ENCODE peak calls at places on chromosomes 7 and 10, in four cellular contexts. X is cardiac muscle cell, K is breast epithelium, E is AG09309. A is an unnamed sample.

GRCh38 chr10:70593513-70593890 is 9.0 kb downstream of the PRF1 start:
- DNase-seq in E (no peak), K (no peak), X (no peak), A (no peak)

GRCh38 chr10:621500-621899 is 68.0 kb downstream of the DIP2C start:
- DNase-seq in E (no peak), K (no peak), X (no peak), A (no peak)

GRCh38 chr10:86440874-86441838 is 74.6 kb upstream of the GRID1 start:
- DNase-seq in E (peak), K (no peak), X (no peak), A (peak)

GRCh38 chr7:6277476-6277875 is 5.1 kb upstream of the CYTH3 start:
- DNase-seq in X (no peak), E (no peak), K (no peak), A (no peak)

GRCh38 chr7:41599760-41600159 is 103.1 kb downstream of the INHBA start:
- DNase-seq in X (no peak), E (no peak), K (no peak), A (no peak)

GRCh38 chr7:83550100-83550499 is 98.8 kb downstream of the SEMA3E start:
- DNase-seq in X (no peak), K (no peak), E (no peak), A (no peak)

GRCh38 chr10:110192552-110192951 is 14.9 kb upstream of the MXI1 start:
- DNase-seq in K (no peak), X (no peak), E (no peak), A (no peak)

GRCh38 chr10:52353960-52354394 is 39.9 kb downstream of the DKK1 start:
- DNase-seq in E (peak), K (no peak), X (no peak), A (no peak)

GRCh38 chr10:127196955-127197432 is 603 bp upstream of the INSYN2A start:
- DNase-seq in K (no peak), X (no peak), E (no peak), A (no peak)

GRCh38 chr7:111329367-111330234 is 232.7 kb downstream of the IMMP2L start:
- DNase-seq in X (peak), E (peak), K (no peak), A (no peak)

GRCh38 chr7:37446371-37446770 is 2.3 kb downstream of the ELMO1 start:
- DNase-seq in K (no peak), X (no peak), E (no peak), A (no peak)

GRCh38 chr10:88232978-88233537 is 350.1 kb downstream of the RNLS start:
- DNase-seq in K (no peak), X (no peak), E (no peak), A (no peak)

GRCh38 chr10:102358717-102359382 is 36.7 kb upstream of the NFKB2 start:
- DNase-seq in K (no peak), E (peak), X (no peak), A (no peak)

GRCh38 chr7:41830271-41830670 is 127.4 kb upstream of the INHBA start:
- DNase-seq in E (no peak), K (no peak), X (no peak), A (no peak)

GRCh38 chr7:31648288-31648687 is 38.7 kb upstream of the PPP1R17 start:
- DNase-seq in X (peak), E (no peak), K (no peak), A (no peak)

GRCh38 chr10:103441206-103441605 is 11.0 kb downstream of the CALHM2 start:
- DNase-seq in E (no peak), K (no peak), X (no peak), A (no peak)

GRCh38 chr10:21022821-21023220 is 125.7 kb upstream of the NEBL start:
- DNase-seq in K (no peak), E (no peak), X (no peak), A (no peak)

GRCh38 chr7:80646088-80646961 is 7.9 kb downstream of the CD36 start:
- DNase-seq in X (no peak), K (no peak), E (no peak), A (no peak)

GRCh38 chr7:50304911-50305621 is 550 bp downstream of the IKZF1 start:
- DNase-seq in E (no peak), X (peak), K (no peak), A (no peak)

GRCh38 chr10:8039323-8039922 is 15.1 kb upstream of the GATA3 start:
- DNase-seq in E (no peak), K (no peak), X (no peak), A (no peak)

GRCh38 chr10:121862624-121863023 is 65.2 kb downstream of the ATE1 start:
- DNase-seq in X (no peak), K (no peak), E (no peak), A (no peak)

GRCh38 chr10:15700078-15700477 is 19.6 kb downstream of the ITGA8 start:
- DNase-seq in E (no peak), K (no peak), X (no peak), A (no peak)

GRCh38 chr7:113783403-113783802 is 135.4 kb downstream of the PPP1R3A start:
- DNase-seq in X (no peak), E (no peak), K (no peak), A (no peak)

GRCh38 chr7:35007768-35008167 is 29.5 kb downstream of the DPY19L1 start:
- DNase-seq in E (no peak), X (no peak), K (no peak), A (no peak)

GRCh38 chr7:9124320-9124719 is 690.9 kb downstream of the NXPH1 start:
- DNase-seq in X (no peak), K (no peak), E (no peak), A (no peak)

GRCh38 chr10:13990918-13991317 is 339.8 kb downstream of the FRMD4A start:
- DNase-seq in X (no peak), K (no peak), E (no peak), A (no peak)

GRCh38 chr7:55021951-55022617 is 3.3 kb downstream of the EGFR start:
- DNase-seq in K (no peak), X (no peak), E (no peak), A (no peak)

GRCh38 chr7:38171558-38172403 is 6.3 kb upstream of the STARD3NL start:
- DNase-seq in K (no peak), E (no peak), X (no peak), A (no peak)

GRCh38 chr7:150973571-150974451 is 4.3 kb downstream of the KCNH2 start:
- DNase-seq in E (no peak), K (no peak), X (no peak), A (no peak)

GRCh38 chr10:70744617-70745138 is 40.5 kb downstream of the TBATA start:
- DNase-seq in X (no peak), E (no peak), K (no peak), A (no peak)

GRCh38 chr7:84490661-84491060 is 296.1 kb upstream of the SEMA3A start:
- DNase-seq in K (no peak), X (no peak), E (no peak), A (no peak)

GRCh38 chr7:142481548-142481947 is 223.7 kb upstream of the PRSS58 start:
- DNase-seq in E (no peak), X (no peak), K (no peak), A (no peak)

GRCh38 chr7:30647589-30647988 is 34.7 kb downstream of the CRHR2 start:
- DNase-seq in E (no peak), X (no peak), K (no peak), A (no peak)

GRCh38 chr7:51647931-51648351 is 331.3 kb upstream of the COBL start:
- DNase-seq in E (no peak), K (no peak), X (no peak), A (peak)

GRCh38 chr10:127411062-127411461 is 138.0 kb upstream of the NPS start:
- DNase-seq in K (no peak), E (no peak), X (no peak), A (no peak)

GRCh38 chr10:97781541-97782331 is 9.9 kb upstream of the SFRP5 start:
- DNase-seq in K (no peak), X (no peak), E (no peak), A (no peak)

GRCh38 chr7:151251328-151251925 is 2.9 kb upstream of the SMARCD3 start:
- DNase-seq in X (peak), K (no peak), E (no peak), A (no peak)

GRCh38 chr7:37409456-37409855 is 39.2 kb downstream of the ELMO1 start:
- DNase-seq in E (no peak), K (no peak), X (no peak), A (no peak)

GRCh38 chr10:81828251-81828650 is 46.7 kb upstream of the NRG3 start:
- DNase-seq in K (no peak), X (no peak), E (no peak), A (no peak)

DNA sequence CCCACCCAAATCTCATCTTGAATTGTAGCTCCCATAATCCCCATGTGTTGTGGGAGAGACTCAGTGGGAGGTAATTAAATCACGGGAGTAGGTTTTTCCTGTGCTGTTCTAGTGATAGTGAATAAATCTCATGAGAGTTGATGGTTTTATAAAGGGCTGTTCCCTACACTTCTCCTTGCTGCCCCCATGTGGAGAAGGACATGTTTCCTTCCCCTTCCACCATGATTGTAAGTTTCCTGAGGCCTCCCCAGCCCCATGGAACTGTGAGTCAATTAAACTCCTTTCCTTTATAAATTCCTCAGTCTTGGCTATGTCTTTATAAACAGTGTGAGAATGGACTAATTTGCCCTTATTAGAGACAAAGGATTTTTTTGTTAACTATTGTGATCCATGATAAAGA is 48.5 kb upstream of the MKX start:
- DNase-seq in E (no peak), K (no peak), X (no peak), A (no peak)
- TF ChIP-seq CTCF in E (no peak), K (no peak), X (no peak), A (peak)

DNA sequence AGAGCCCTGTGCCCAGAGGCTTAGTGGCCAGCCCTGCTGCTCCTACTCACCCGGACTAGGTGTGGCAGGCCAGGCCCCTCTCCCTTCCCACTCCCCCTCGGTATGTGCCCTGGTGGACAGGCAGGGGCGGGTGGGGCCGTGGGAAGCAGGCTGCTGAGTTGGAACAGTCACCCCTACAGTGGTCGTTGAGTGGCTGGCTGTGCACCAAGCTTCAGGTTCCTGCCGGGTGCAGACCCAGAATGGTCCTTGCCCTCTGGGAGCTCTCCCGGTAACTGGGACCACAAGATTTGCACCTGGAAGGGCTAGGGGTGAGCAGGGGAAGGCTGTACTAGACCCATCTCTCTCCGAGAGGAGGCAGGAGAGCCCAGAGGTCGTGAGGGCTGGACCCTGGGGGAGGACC is 68.6 kb downstream of the ZMIZ1 start:
- DNase-seq in X (no peak), K (no peak), E (no peak), A (no peak)
- H3K4me3 ChIP-seq in X (no peak), K (no peak), E (no peak), A (no peak)

GRCh38 chr7:116863168-116863670 is 832 bp downstream of the CAPZA2 start:
- DNase-seq in K (no peak), E (no peak), X (no peak), A (peak)
- TF ChIP-seq CTCF in K (no peak), E (no peak), X (no peak), A (no peak)

GRCh38 chr7:106062521-106062931 is 49.6 kb downstream of the SYPL1 start:
- DNase-seq in E (no peak), X (no peak), K (no peak), A (no peak)

GRCh38 chr7:106063692-106064091 is 48.4 kb downstream of the SYPL1 start:
- DNase-seq in X (no peak), E (no peak), K (no peak), A (no peak)

GRCh38 chr7:106062006-106062405 is 50.1 kb downstream of the SYPL1 start:
- DNase-seq in X (no peak), K (no peak), E (no peak), A (no peak)

GRCh38 chr7:106064329-106064728 is 47.8 kb downstream of the SYPL1 start:
- DNase-seq in E (no peak), K (no peak), X (no peak), A (no peak)

GRCh38 chr7:106063039-106063438 is 49.1 kb downstream of the SYPL1 start:
- DNase-seq in X (no peak), E (no peak), K (no peak), A (no peak)
- H3K4me3 ChIP-seq in X (no peak), E (no peak), K (no peak), A (no peak)

GRCh38 chr10:34288634-34289033 is 526.5 kb downstream of the PARD3 start:
- DNase-seq in E (no peak), K (no peak), X (no peak), A (no peak)

GRCh38 chr10:34282186-34282585 is 532.9 kb downstream of the PARD3 start:
- DNase-seq in K (no peak), X (no peak), E (no peak), A (no peak)

GRCh38 chr10:34281661-34282060 is 533.4 kb downstream of the PARD3 start:
- DNase-seq in X (no peak), E (no peak), K (no peak), A (no peak)

GRCh38 chr10:34290412-34291082 is 524.5 kb downstream of the PARD3 start:
- DNase-seq in X (no peak), E (no peak), K (no peak), A (peak)

DNA sequence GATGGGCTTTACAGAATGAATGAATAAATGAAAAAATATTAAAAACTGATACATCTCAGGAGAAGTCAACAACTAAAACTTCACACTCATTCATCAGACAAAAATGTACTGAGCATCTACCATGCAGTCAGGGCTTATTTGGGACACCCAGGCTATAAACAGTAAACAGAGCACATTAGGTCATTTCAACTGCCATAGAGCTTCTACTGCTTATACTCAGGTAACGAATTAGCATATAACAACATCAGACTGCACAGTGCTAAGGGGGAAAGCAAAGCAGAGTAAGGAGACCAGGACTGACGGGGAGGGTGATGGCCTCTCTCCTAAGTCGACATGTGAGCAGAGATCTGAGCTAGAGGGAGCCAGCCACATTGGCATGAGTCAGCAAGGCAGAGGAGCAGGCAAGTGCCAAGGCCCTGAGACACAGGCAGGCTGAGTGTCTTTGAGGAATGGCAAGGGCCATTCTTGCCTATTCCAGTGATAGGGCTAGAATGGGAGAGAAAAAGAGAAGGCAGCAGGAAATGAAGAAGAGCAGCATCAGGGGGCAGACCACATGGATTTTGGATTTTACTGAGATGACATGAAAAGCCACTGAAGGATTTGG is 528.9 kb downstream of the PARD3 start:
- DNase-seq in E (no peak), X (no peak), K (no peak), A (no peak)
- TF ChIP-seq CTCF in E (no peak), X (no peak), K (no peak), A (no peak)

GRCh38 chr10:69527961-69528360 is 45.3 kb downstream of the NEUROG3 start:
- DNase-seq in K (no peak), E (no peak), X (no peak), A (no peak)
- H3K4me3 ChIP-seq in K (no peak), E (no peak), X (no peak), A (no peak)

DNA sequence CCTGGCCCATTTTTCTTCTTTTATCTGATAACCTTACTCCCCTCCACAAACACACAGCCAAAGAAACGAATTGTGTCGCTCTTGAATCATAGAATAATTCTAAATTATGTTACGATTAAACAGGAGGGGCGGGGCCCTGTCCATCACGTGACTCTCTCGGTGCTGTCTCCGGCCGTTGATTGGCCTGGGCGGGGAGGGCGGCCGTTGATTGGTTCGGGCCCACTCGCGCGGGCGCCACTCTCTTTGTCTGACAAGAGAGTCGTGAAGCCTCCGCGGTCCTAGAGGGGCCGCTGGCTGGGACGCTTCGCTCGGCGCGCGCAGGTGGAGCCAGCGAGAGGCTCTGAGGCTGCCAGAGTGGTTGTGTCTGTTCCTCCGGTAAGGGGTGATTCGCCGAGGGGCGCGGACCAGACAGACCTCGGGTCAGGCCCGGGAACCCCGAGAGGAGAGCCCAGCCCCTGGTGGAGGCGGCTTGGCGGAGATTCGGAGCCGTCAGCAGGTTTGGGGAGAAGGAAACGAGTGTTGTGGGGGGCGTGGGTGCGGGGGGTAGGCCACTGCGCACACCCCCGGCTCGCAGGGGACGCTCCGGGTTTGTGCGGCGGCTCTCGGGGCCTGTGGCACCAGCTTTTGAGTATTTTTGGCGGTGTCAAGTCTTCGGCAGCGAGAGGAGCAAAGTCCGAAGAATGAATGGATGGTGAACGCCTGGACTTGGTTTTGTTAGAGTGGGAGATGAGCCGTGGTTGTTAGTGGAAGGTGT is at the start of gene ZNF789:
- DNase-seq in K (peak), E (peak), X (peak), A (peak)
- TF ChIP-seq CTCF in K (no peak), E (no peak), X (peak), A (no peak)

A was measured in retinal pigment epithelial cell.